ENCODE peak calls at places on chromosomes 16 and 17, in nine cellular contexts. One of them, this sample, is unnamed.

GRCh38 chr16:57091200-57091989 is 988 bp upstream of the CPNE2 start:
- DNase-seq in activated T-cell treated with anti-CD3 and anti-CD28 coated beads, Interleukin-2, amount 50 U/mL, for 48 hours: no peak
- DNase-seq in neural progenitor cell: peak
- DNase-seq in GM10248: no peak
- DNase-seq in fibroblast of lung: peak
- DNase-seq in left colon: peak
- DNase-seq in NCI-H345: peak
- DNase-seq in body of pancreas: peak
- DNase-seq in iPS-NIHi11: peak
- DNase-seq in this sample: no peak

GRCh38 chr17:3418222-3418621 is 7.1 kb downstream of the OR3A3 start:
- DNase-seq in activated T-cell treated with anti-CD3 and anti-CD28 coated beads, Interleukin-2, amount 50 U/mL, for 48 hours: no peak
- DNase-seq in neural progenitor cell: no peak
- DNase-seq in GM10248: no peak
- DNase-seq in fibroblast of lung: no peak
- DNase-seq in left colon: no peak
- DNase-seq in NCI-H345: no peak
- DNase-seq in body of pancreas: no peak
- DNase-seq in iPS-NIHi11: no peak
- DNase-seq in this sample: no peak

GRCh38 chr17:37446027-37446426 is 39.3 kb downstream of the TADA2A start:
- DNase-seq in activated T-cell treated with anti-CD3 and anti-CD28 coated beads, Interleukin-2, amount 50 U/mL, for 48 hours: no peak
- DNase-seq in neural progenitor cell: peak
- DNase-seq in GM10248: peak
- DNase-seq in fibroblast of lung: peak
- DNase-seq in left colon: no peak
- DNase-seq in NCI-H345: peak
- DNase-seq in body of pancreas: no peak
- DNase-seq in iPS-NIHi11: peak
- DNase-seq in this sample: no peak

GRCh38 chr16:67312450-67313118 is 14.0 kb downstream of the KCTD19 start:
- DNase-seq in activated T-cell treated with anti-CD3 and anti-CD28 coated beads, Interleukin-2, amount 50 U/mL, for 48 hours: no peak
- DNase-seq in neural progenitor cell: no peak
- DNase-seq in GM10248: no peak
- DNase-seq in fibroblast of lung: no peak
- DNase-seq in left colon: no peak
- DNase-seq in NCI-H345: no peak
- DNase-seq in body of pancreas: no peak
- DNase-seq in iPS-NIHi11: no peak
- DNase-seq in this sample: no peak

GRCh38 chr17:67636841-67637240 is 80.9 kb upstream of the NOL11 start:
- DNase-seq in activated T-cell treated with anti-CD3 and anti-CD28 coated beads, Interleukin-2, amount 50 U/mL, for 48 hours: no peak
- DNase-seq in neural progenitor cell: no peak
- DNase-seq in GM10248: no peak
- DNase-seq in fibroblast of lung: peak
- DNase-seq in left colon: no peak
- DNase-seq in NCI-H345: no peak
- DNase-seq in body of pancreas: peak
- DNase-seq in iPS-NIHi11: no peak
- DNase-seq in this sample: no peak

GRCh38 chr17:6489016-6489550 is 44.8 kb downstream of the PIMREG start:
- DNase-seq in activated T-cell treated with anti-CD3 and anti-CD28 coated beads, Interleukin-2, amount 50 U/mL, for 48 hours: no peak
- DNase-seq in neural progenitor cell: no peak
- DNase-seq in GM10248: no peak
- DNase-seq in fibroblast of lung: no peak
- DNase-seq in left colon: no peak
- DNase-seq in NCI-H345: no peak
- DNase-seq in body of pancreas: no peak
- DNase-seq in iPS-NIHi11: no peak
- DNase-seq in this sample: no peak

GRCh38 chr17:17840751-17841591 is 4.2 kb upstream of the SREBF1 start:
- DNase-seq in activated T-cell treated with anti-CD3 and anti-CD28 coated beads, Interleukin-2, amount 50 U/mL, for 48 hours: no peak
- DNase-seq in neural progenitor cell: peak
- DNase-seq in GM10248: no peak
- DNase-seq in fibroblast of lung: peak
- DNase-seq in left colon: no peak
- DNase-seq in NCI-H345: peak
- DNase-seq in body of pancreas: no peak
- DNase-seq in iPS-NIHi11: no peak
- DNase-seq in this sample: no peak

GRCh38 chr16:51151951-51152663 is 1.0 kb upstream of the SALL1 start:
- DNase-seq in activated T-cell treated with anti-CD3 and anti-CD28 coated beads, Interleukin-2, amount 50 U/mL, for 48 hours: peak
- DNase-seq in neural progenitor cell: peak
- DNase-seq in GM10248: no peak
- DNase-seq in fibroblast of lung: peak
- DNase-seq in left colon: no peak
- DNase-seq in NCI-H345: peak
- DNase-seq in body of pancreas: peak
- DNase-seq in iPS-NIHi11: peak
- DNase-seq in this sample: no peak

GRCh38 chr16:84331998-84332780 is 36.1 kb upstream of the ATP2C2 start:
- DNase-seq in activated T-cell treated with anti-CD3 and anti-CD28 coated beads, Interleukin-2, amount 50 U/mL, for 48 hours: no peak
- DNase-seq in neural progenitor cell: no peak
- DNase-seq in GM10248: no peak
- DNase-seq in fibroblast of lung: peak
- DNase-seq in left colon: peak
- DNase-seq in NCI-H345: no peak
- DNase-seq in body of pancreas: no peak
- DNase-seq in iPS-NIHi11: no peak
- DNase-seq in this sample: no peak

GRCh38 chr17:16935786-16936185 is 36.1 kb downstream of the TNFRSF13B start:
- DNase-seq in activated T-cell treated with anti-CD3 and anti-CD28 coated beads, Interleukin-2, amount 50 U/mL, for 48 hours: no peak
- DNase-seq in neural progenitor cell: no peak
- DNase-seq in GM10248: no peak
- DNase-seq in fibroblast of lung: no peak
- DNase-seq in left colon: no peak
- DNase-seq in NCI-H345: no peak
- DNase-seq in body of pancreas: no peak
- DNase-seq in iPS-NIHi11: no peak
- DNase-seq in this sample: no peak

GRCh38 chr17:66767164-66767933 is 67.6 kb upstream of the CACNG5 start:
- DNase-seq in activated T-cell treated with anti-CD3 and anti-CD28 coated beads, Interleukin-2, amount 50 U/mL, for 48 hours: peak
- DNase-seq in neural progenitor cell: no peak
- DNase-seq in GM10248: no peak
- DNase-seq in fibroblast of lung: no peak
- DNase-seq in left colon: no peak
- DNase-seq in NCI-H345: no peak
- DNase-seq in body of pancreas: no peak
- DNase-seq in iPS-NIHi11: no peak
- DNase-seq in this sample: no peak

GRCh38 chr17:40871316-40871715 is 4.3 kb upstream of the KRT12 start:
- DNase-seq in activated T-cell treated with anti-CD3 and anti-CD28 coated beads, Interleukin-2, amount 50 U/mL, for 48 hours: no peak
- DNase-seq in neural progenitor cell: no peak
- DNase-seq in GM10248: no peak
- DNase-seq in fibroblast of lung: no peak
- DNase-seq in left colon: no peak
- DNase-seq in NCI-H345: no peak
- DNase-seq in body of pancreas: no peak
- DNase-seq in iPS-NIHi11: no peak
- DNase-seq in this sample: no peak

GRCh38 chr16:86680137-86680536 is 101.8 kb downstream of the FOXL1 start:
- DNase-seq in activated T-cell treated with anti-CD3 and anti-CD28 coated beads, Interleukin-2, amount 50 U/mL, for 48 hours: no peak
- DNase-seq in neural progenitor cell: no peak
- DNase-seq in GM10248: no peak
- DNase-seq in fibroblast of lung: peak
- DNase-seq in left colon: no peak
- DNase-seq in NCI-H345: no peak
- DNase-seq in body of pancreas: no peak
- DNase-seq in iPS-NIHi11: no peak
- DNase-seq in this sample: no peak

GRCh38 chr16:88459366-88460055 is 6.4 kb downstream of the ZFPM1 start:
- DNase-seq in activated T-cell treated with anti-CD3 and anti-CD28 coated beads, Interleukin-2, amount 50 U/mL, for 48 hours: no peak
- DNase-seq in neural progenitor cell: no peak
- DNase-seq in GM10248: no peak
- DNase-seq in fibroblast of lung: no peak
- DNase-seq in left colon: no peak
- DNase-seq in NCI-H345: no peak
- DNase-seq in body of pancreas: no peak
- DNase-seq in iPS-NIHi11: no peak
- DNase-seq in this sample: no peak

GRCh38 chr17:28726396-28726911 is 421 bp upstream of the TLCD1 start:
- DNase-seq in activated T-cell treated with anti-CD3 and anti-CD28 coated beads, Interleukin-2, amount 50 U/mL, for 48 hours: peak
- DNase-seq in neural progenitor cell: peak
- DNase-seq in GM10248: peak
- DNase-seq in fibroblast of lung: peak
- DNase-seq in left colon: peak
- DNase-seq in NCI-H345: peak
- DNase-seq in body of pancreas: peak
- DNase-seq in iPS-NIHi11: peak
- DNase-seq in this sample: peak

This sample was measured in central memory CD8-positive, alpha-beta T cell.